ENCODE peak calls at places on chromosomes 2 and 18, in six cellular contexts. T, R, M, X, K and E are unnamed samples.

GRCh38 chr2:107337209-107337898 is 451.4 kb upstream of the ST6GAL2 start:
- DNase-seq in T (no peak), X (no peak), M (no peak), K (peak; percentile 53), R (peak; percentile 76), E (no peak)

GRCh38 chr2:121803503-121803902 is 48.1 kb downstream of the TSN start:
- DNase-seq in X (no peak), M (no peak), R (no peak), T (no peak), K (no peak), E (no peak)

GRCh38 chr18:74567805-74568204 is 29.9 kb upstream of the ZNF407 start:
- DNase-seq in X (no peak), M (no peak), R (no peak), K (no peak), T (no peak), E (no peak)

GRCh38 chr2:109438773-109439191 is 175.0 kb downstream of the SEPTIN10 start:
- DNase-seq in R (peak; percentile 82), M (no peak), T (no peak), K (peak; percentile 33), X (peak; percentile 24), E (no peak)

GRCh38 chr18:71189581-71189980 is 900.7 kb downstream of the SOCS6 start:
- DNase-seq in X (no peak), R (no peak), K (no peak), M (no peak), T (no peak), E (no peak)

GRCh38 chr2:160324161-160324768 is 124.2 kb upstream of the ITGB6 start:
- DNase-seq in T (peak; percentile 30), K (peak; percentile 77), X (peak; percentile 65), M (no peak), R (peak; percentile 48), E (peak; percentile 43)

GRCh38 chr18:48695671-48696070 is 156.8 kb downstream of the CTIF start:
- DNase-seq in R (no peak), M (no peak), K (no peak), X (no peak), T (no peak), E (no peak)

GRCh38 chr2:120589782-120590608 is 145.7 kb upstream of the GLI2 start:
- DNase-seq in X (peak; percentile 55), T (no peak), M (peak; percentile 76), K (peak; percentile 74), R (peak; percentile 98), E (no peak)

GRCh38 chr2:57190007-57190406 is 856.6 kb upstream of the VRK2 start:
- DNase-seq in R (no peak), X (no peak), T (no peak), M (no peak), K (no peak), E (no peak)

GRCh38 chr2:4866198-4866597 is 826.0 kb upstream of the SOX11 start:
- DNase-seq in M (no peak), T (no peak), K (no peak), R (no peak), X (no peak), E (no peak)

GRCh38 chr2:170929686-170930050 is 615 bp downstream of the GORASP2 start:
- DNase-seq in K (peak; percentile 49), R (peak; percentile 45), T (peak; percentile 49), M (peak; percentile 16), X (peak; percentile 84), E (peak; percentile 75)

GRCh38 chr18:24600076-24600654 is 139.7 kb downstream of the HRH4 start:
- DNase-seq in T (peak; percentile 19), K (peak; percentile 69), X (peak; percentile 79), R (peak; percentile 35), M (peak; percentile 11), E (peak; percentile 25)

GRCh38 chr2:152304845-152305244 is 30.1 kb upstream of the FMNL2 start:
- DNase-seq in R (peak; percentile 68), K (no peak), M (no peak), X (no peak), T (no peak), E (no peak)

GRCh38 chr18:32310119-32310518 is 120.3 kb downstream of the MEP1B start:
- DNase-seq in K (no peak), M (no peak), X (peak; percentile 28), R (peak; percentile 67), T (no peak), E (no peak)

GRCh38 chr2:232438951-232439757 is 16.8 kb upstream of the ALPI start:
- DNase-seq in R (no peak), K (peak; percentile 40), X (no peak), M (no peak), T (no peak), E (peak; percentile 65)

GRCh38 chr2:37414470-37414949 is 70.1 kb downstream of the QPCT start:
- DNase-seq in M (peak; percentile 20), K (peak; percentile 84), R (peak; percentile 72), X (peak; percentile 67), T (peak; percentile 66), E (no peak)

GRCh38 chr18:62838475-62839098 is 123.2 kb downstream of the PHLPP1 start:
- DNase-seq in M (no peak), K (no peak), T (peak; percentile 45), R (no peak), X (no peak), E (no peak)

GRCh38 chr2:58447586-58447985 is 206.5 kb upstream of the FANCL start:
- DNase-seq in R (peak; percentile 1), K (peak; percentile 77), T (no peak), X (no peak), M (peak; percentile 61), E (no peak)

GRCh38 chr2:157107877-157108276 is 149.6 kb upstream of the GALNT5 start:
- DNase-seq in X (peak; percentile 16), T (no peak), R (peak; percentile 70), M (peak; percentile 68), K (peak; percentile 43), E (no peak)

GRCh38 chr18:28512357-28512756 is 335.4 kb upstream of the CDH2 start:
- DNase-seq in M (no peak), K (no peak), R (no peak), X (no peak), T (no peak), E (no peak)

GRCh38 chr2:28649481-28650260 is 102.0 kb upstream of the PPP1CB start:
- DNase-seq in R (no peak), K (peak; percentile 84), M (peak; percentile 66), X (no peak), T (peak; percentile 36), E (no peak)

GRCh38 chr18:44564922-44565321 is 115.8 kb upstream of the SETBP1 start:
- DNase-seq in X (peak; percentile 7), R (peak; percentile 77), K (no peak), T (no peak), M (peak; percentile 62), E (no peak)

GRCh38 chr2:133438026-133438425 is 130.2 kb downstream of the NCKAP5 start:
- DNase-seq in X (no peak), K (peak; percentile 51), T (no peak), M (no peak), R (no peak), E (no peak)

GRCh38 chr2:181384923-181385322 is 72.3 kb upstream of the ITGA4 start:
- DNase-seq in M (no peak), K (no peak), X (no peak), T (no peak), R (no peak), E (no peak)

GRCh38 chr2:216904974-216905373 is 45.1 kb upstream of the TNP1 start:
- DNase-seq in R (no peak), M (no peak), X (no peak), K (no peak), T (no peak), E (no peak)

GRCh38 chr2:216909541-216910175 is 49.8 kb upstream of the TNP1 start:
- DNase-seq in K (no peak), R (no peak), X (no peak), T (no peak), M (no peak), E (no peak)

GRCh38 chr2:216903470-216903869 is 43.6 kb upstream of the TNP1 start:
- DNase-seq in K (no peak), R (no peak), M (no peak), T (no peak), X (no peak), E (no peak)

GRCh38 chr2:216905649-216906048 is 45.8 kb upstream of the TNP1 start:
- DNase-seq in K (no peak), X (no peak), M (no peak), R (no peak), T (no peak), E (no peak)

DNA sequence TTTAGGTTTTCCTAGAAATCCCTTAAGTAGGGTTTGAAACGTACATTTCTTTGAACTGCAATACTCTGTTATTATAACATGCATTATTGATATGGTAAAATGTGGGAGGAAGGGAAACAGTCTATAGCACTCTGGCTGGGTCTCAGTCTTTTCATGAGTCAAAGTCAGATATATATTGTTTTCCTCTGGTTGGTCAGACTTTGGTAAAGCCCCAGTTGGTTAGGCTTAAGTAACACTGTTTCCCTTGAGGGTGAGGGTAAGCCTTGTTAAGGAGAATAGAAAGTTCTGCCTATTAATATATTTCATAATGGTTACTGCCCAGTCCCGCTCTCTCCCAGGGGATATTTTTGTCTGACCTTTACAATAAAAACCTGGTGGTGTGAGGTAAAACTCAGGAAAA is 44.7 kb upstream of the TNP1 start:
- DNase-seq in X (no peak), M (no peak), R (no peak), T (no peak), K (no peak), E (no peak)
- TF ChIP-seq CTCF in X (no peak), M (no peak), R (no peak), T (no peak), K (no peak), E (no peak)

DNA sequence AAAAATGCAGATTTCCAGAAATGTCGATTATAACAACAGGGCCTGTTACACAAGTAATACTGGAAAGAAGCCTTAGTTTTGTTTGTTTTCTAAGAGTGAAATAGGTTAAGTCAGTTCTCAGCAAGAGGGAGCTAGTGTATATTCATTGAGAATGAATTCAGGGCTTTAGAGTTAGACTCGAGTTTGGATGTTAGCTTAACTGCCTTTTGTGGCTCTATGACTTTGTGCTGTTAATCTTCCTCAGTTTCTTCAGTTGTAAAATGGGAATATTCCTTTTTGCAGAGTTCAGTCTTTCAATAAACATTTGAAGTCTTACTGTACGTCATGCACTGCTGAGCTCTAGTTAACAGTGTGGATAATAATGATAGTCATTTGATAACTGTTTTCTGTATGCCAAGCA is 989 bp downstream of the NDUFV2 start:
- DNase-seq in T (no peak), R (no peak), X (peak; percentile 33), M (no peak), K (peak; percentile 50), E (no peak)
- TF ChIP-seq CTCF in T (no peak), R (peak; percentile 21), X (peak; percentile 27), M (peak; percentile 43), K (peak; percentile 49), E (no peak)

GRCh38 chr2:45913539-45913938 is 262.1 kb downstream of the PRKCE start:
- DNase-seq in M (no peak), K (peak; percentile 45), X (no peak), R (no peak), T (no peak), E (no peak)
- TF ChIP-seq CTCF in M (no peak), K (no peak), X (no peak), R (no peak), T (no peak), E (no peak)

GRCh38 chr2:236177967-236178909 is 10.1 kb upstream of the GBX2 start:
- DNase-seq in T (peak; percentile 78), X (peak; percentile 84), R (peak; percentile 49), M (no peak), K (peak; percentile 80), E (peak; percentile 89)
- TF ChIP-seq CTCF in T (peak; percentile 62), X (peak; percentile 79), R (peak; percentile 82), M (peak; percentile 73), K (peak; percentile 77), E (peak; percentile 82)

GRCh38 chr2:124753842-124754241 is 728.8 kb downstream of the CNTNAP5 start:
- DNase-seq in M (no peak), T (no peak), K (no peak), R (no peak), X (no peak), E (no peak)
- TF ChIP-seq CTCF in M (no peak), T (no peak), K (no peak), R (no peak), X (no peak), E (no peak)